ENCODE peak calls at places on chromosomes 13 and 19, in nine cellular contexts. F is GM23338, M is A549, D is HCT116, Z is SK-N-SH, T is Panc1, J is HepG2, W is K562, E is GM12878. G is an unnamed sample.

GRCh38 chr13:101398920-101399319 is 17.4 kb downstream of the NALCN start:
- DNase-seq in T (no peak), E (no peak), D (no peak), Z (no peak), J (no peak), W (no peak), F (no peak), M (no peak), G (no peak)

GRCh38 chr13:27112006-27112405 is 59.6 kb downstream of the USP12 start:
- DNase-seq in Z (no peak), W (no peak), E (no peak), T (no peak), F (no peak), M (no peak), D (no peak), J (no peak), G (no peak)

GRCh38 chr19:46753420-46754155 is 7.3 kb upstream of the STRN4 start:
- DNase-seq in D (no peak), F (peak), W (peak), M (peak), J (peak), E (no peak), T (no peak), Z (peak), G (peak)

GRCh38 chr19:14450168-14450874 is 17.2 kb downstream of the PKN1 start:
- DNase-seq in W (peak), M (peak), J (peak), E (no peak), T (no peak), D (peak), F (peak), Z (peak), G (peak)

GRCh38 chr19:7500811-7501450 is 12.1 kb upstream of the PEX11G start:
- DNase-seq in M (peak), E (no peak), Z (peak), T (no peak), J (peak), D (peak), F (peak), W (peak), G (no peak)

GRCh38 chr13:51764184-51765141 is 39.5 kb downstream of the DHRS12 start:
- DNase-seq in D (no peak), Z (no peak), E (peak), T (no peak), J (peak), W (no peak), M (peak), F (no peak), G (no peak)

GRCh38 chr19:22616659-22617058 is 17.5 kb upstream of the ZNF492 start:
- DNase-seq in F (no peak), M (no peak), W (no peak), Z (no peak), T (no peak), J (no peak), E (no peak), D (no peak), G (no peak)

GRCh38 chr19:45769821-45770191 is 754 bp upstream of the SIX5 start:
- DNase-seq in F (peak), J (no peak), D (no peak), E (no peak), Z (no peak), M (peak), T (no peak), W (no peak), G (no peak)

GRCh38 chr19:32063601-32064000 is 281.8 kb upstream of the ZNF507 start:
- DNase-seq in Z (no peak), W (no peak), F (no peak), E (no peak), J (no peak), D (no peak), T (no peak), M (no peak), G (no peak)

GRCh38 chr19:46722421-46723022 is 5.6 kb upstream of the PRKD2 start:
- DNase-seq in W (no peak), M (no peak), D (no peak), Z (no peak), T (no peak), J (no peak), E (no peak), F (no peak), G (no peak)

GRCh38 chr13:19634129-19634740 is 776 bp downstream of the MPHOSPH8 start:
- DNase-seq in Z (peak), D (no peak), M (no peak), F (peak), T (no peak), J (peak), W (no peak), E (no peak), G (no peak)

GRCh38 chr13:22194106-22194810 is 523.4 kb downstream of the FGF9 start:
- DNase-seq in F (no peak), W (no peak), D (no peak), M (no peak), J (no peak), T (no peak), Z (no peak), E (no peak), G (no peak)

GRCh38 chr19:20165971-20166592 is 932 bp upstream of the ZNF486 start:
- DNase-seq in E (no peak), J (peak), D (no peak), F (no peak), Z (no peak), M (no peak), T (no peak), W (no peak), G (no peak)

GRCh38 chr19:13024958-13025653 is 29.8 kb downstream of the NFIX start:
- DNase-seq in Z (no peak), W (no peak), E (no peak), T (no peak), J (no peak), D (no peak), F (peak), M (no peak), G (no peak)

GRCh38 chr13:34155931-34156607 is 338.1 kb downstream of the RFC3 start:
- DNase-seq in D (peak), F (no peak), W (no peak), M (no peak), J (no peak), Z (no peak), E (no peak), T (no peak), G (no peak)

GRCh38 chr19:49858591-49858985 is 7.6 kb downstream of the PTOV1 start:
- DNase-seq in W (no peak), J (no peak), D (no peak), Z (no peak), M (no peak), F (no peak), E (no peak), T (no peak), G (no peak)

GRCh38 chr13:35500071-35500595 is 23.6 kb upstream of the MAB21L1 start:
- DNase-seq in F (no peak), J (no peak), M (no peak), W (no peak), T (no peak), E (no peak), Z (no peak), D (no peak), G (no peak)

GRCh38 chr19:6060600-6061391 is 49.5 kb downstream of the RFX2 start:
- DNase-seq in T (no peak), Z (peak), D (no peak), F (no peak), W (peak), M (no peak), J (no peak), E (no peak), G (no peak)

GRCh38 chr13:74423434-74423833 is 289.2 kb upstream of the KLF12 start:
- DNase-seq in W (no peak), F (no peak), D (no peak), J (no peak), T (no peak), Z (no peak), E (no peak), M (no peak), G (no peak)

GRCh38 chr13:43087960-43088580 is 64.7 kb downstream of the DNAJC15 start:
- DNase-seq in M (no peak), J (no peak), E (no peak), W (no peak), F (no peak), T (no peak), Z (no peak), D (no peak), G (no peak)

GRCh38 chr13:75946746-75947397 is 310.7 kb downstream of the LMO7 start:
- DNase-seq in F (no peak), Z (no peak), D (no peak), W (no peak), J (no peak), E (no peak), M (no peak), T (no peak), G (no peak)

GRCh38 chr13:112722433-112723250 is 32.8 kb downstream of the ATP11A start:
- DNase-seq in M (peak), J (peak), Z (no peak), F (peak), D (peak), T (peak), W (peak), E (no peak), G (no peak)

GRCh38 chr13:44142911-44143665 is 230.5 kb upstream of the SERP2 start:
- DNase-seq in T (no peak), M (peak), E (no peak), D (peak), F (no peak), W (peak), Z (no peak), J (no peak), G (no peak)

GRCh38 chr13:52955505-52955904 is 73.1 kb upstream of the OLFM4 start:
- DNase-seq in J (no peak), F (peak), E (no peak), D (no peak), W (no peak), T (no peak), M (no peak), Z (no peak), G (no peak)

GRCh38 chr19:35856001-35856400 is 710 bp upstream of the KIRREL2 start:
- DNase-seq in F (peak), E (no peak), D (no peak), T (no peak), M (no peak), J (no peak), W (peak), Z (peak), G (no peak)

GRCh38 chr13:77779461-77780272 is 82.2 kb downstream of the SLAIN1 start:
- DNase-seq in F (peak), T (peak), E (peak), M (peak), Z (peak), D (peak), J (peak), W (no peak), G (peak)

GRCh38 chr13:21435710-21436151 is 23.4 kb downstream of the ZDHHC20 start:
- DNase-seq in Z (no peak), W (peak), T (no peak), M (peak), J (peak), D (peak), E (peak), F (no peak), G (peak)

GRCh38 chr13:90299238-90299637 is 1048.2 kb upstream of the MIR17HG start:
- DNase-seq in W (no peak), D (no peak), F (peak), Z (no peak), J (no peak), E (no peak), T (no peak), M (no peak), G (no peak)
- TF ChIP-seq REST in W (no peak), D (no peak), F (no peak), Z (no peak), J (no peak), E (no peak), T (no peak), M (no peak), G (no peak)

GRCh38 chr19:1233361-1233667 is 4.5 kb downstream of the CBARP start:
- DNase-seq in T (no peak), F (no peak), Z (no peak), J (no peak), M (no peak), E (no peak), D (no peak), W (no peak), G (no peak)
- H3K27ac ChIP-seq in T (no peak), F (no peak), Z (no peak), J (no peak), M (no peak), E (no peak), D (no peak), W (no peak), G (no peak)

GRCh38 chr19:18789883-18790565 is 1.1 kb downstream of the COMP start:
- DNase-seq in T (no peak), D (no peak), E (no peak), M (no peak), F (peak), W (peak), Z (peak), J (no peak), G (peak)
- TF ChIP-seq REST in T (no peak), D (no peak), E (no peak), M (no peak), F (no peak), W (no peak), Z (no peak), J (no peak), G (no peak)

DNA sequence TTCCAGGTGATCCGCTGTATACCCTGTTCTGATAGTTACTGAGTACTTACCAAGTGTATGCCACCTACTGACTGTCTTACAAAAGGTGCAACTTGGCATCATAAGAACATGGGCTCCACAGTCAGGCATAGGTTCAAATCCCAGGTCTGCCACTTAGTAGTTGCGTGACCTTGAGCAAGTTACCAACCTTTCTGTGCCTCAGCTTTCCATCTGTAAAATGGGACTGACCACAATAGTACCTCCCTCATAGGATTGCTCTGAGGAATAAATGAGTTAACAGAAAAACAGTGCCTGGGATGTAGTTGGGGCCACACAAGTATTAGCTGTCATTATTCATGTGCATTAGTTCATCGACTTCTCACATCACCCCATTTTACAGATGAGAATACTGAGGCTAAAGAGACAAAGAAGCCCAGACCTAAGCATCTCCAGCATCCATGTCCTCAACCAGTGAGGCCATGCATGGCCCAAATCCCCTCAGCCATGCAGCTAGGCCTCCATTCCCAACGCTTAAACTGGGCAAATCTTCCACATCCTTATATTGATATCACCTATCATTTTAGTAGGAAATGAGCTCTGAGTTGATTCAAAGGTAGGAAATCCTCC is 51.3 kb upstream of the UBE2L5 start:
- DNase-seq in F (no peak), M (no peak), D (no peak), J (no peak), Z (no peak), T (no peak), E (no peak), W (no peak), G (no peak)
- H3K27ac ChIP-seq in F (no peak), M (no peak), D (no peak), J (no peak), Z (no peak), T (no peak), E (peak), W (no peak), G (peak)

DNA sequence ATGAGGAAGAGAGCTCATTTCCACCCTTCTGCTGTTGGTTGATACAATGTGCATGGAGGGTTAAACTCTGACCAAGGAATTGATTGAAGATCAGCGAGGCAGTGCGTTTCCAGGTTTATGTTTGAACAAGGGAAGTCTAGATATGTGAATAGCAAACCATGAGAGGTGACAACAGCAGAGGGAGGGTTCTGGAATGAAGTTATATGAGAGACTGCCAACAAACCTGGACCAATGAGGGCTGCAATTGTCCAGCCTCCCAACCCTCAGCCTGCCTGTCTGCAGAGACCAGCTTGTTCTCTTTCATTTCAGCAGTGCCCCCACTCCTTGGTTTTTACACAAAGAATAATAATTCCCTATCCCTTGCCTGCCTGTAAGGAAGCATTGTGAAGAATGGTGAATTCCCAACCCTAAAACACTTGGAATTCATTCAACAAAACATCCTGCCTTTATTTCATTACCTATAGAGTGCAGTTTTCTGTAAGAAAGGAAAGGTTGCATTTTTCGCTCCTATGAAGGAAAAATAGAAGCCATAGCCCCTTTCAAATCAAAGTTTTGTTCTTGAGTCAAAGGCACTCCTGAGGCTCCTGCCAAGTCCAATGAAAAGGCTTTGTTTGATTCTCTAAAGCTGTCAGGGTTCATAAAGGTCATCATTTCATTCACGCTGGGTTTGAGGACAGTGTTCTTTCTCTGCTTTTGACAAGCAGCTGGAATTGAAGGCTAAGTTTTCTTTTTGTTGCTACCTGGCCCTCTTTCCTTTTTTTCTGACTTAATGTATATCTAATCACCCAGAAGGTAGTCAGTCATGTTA is 53.6 kb upstream of the ABCC4 start:
- DNase-seq in D (no peak), J (peak), E (no peak), Z (no peak), W (no peak), F (no peak), M (no peak), T (no peak), G (no peak)
- TF ChIP-seq REST in D (no peak), J (no peak), E (no peak), Z (no peak), W (no peak), F (no peak), M (no peak), T (no peak), G (no peak)

G was measured in HL-60.